ENCODE peak calls at places on chromosomes 7 and 10, in eight cellular contexts. One of them, this sample, is unnamed.

GRCh38 chr7:117249696-117250095 is 73.2 kb downstream of the WNT2 start:
- DNase-seq in activated gamma-delta T cell treated with anti-CD3 and anti-CD28 coated beads, Interleukin-2, amount 50 U/mL, for 16 hours: no peak
- DNase-seq in breast epithelium: no peak
- DNase-seq in right lobe of liver: no peak
- DNase-seq in LHCN-M2: no peak
- DNase-seq in neuronal stem cell: no peak
- DNase-seq in stimulated activated CD4-positive, alpha-beta T cell treated with anti-CD3 and anti-CD28 coated beads, TNF-alpha, amount 100 ng/mL, for 48 hours: no peak
- DNase-seq in endothelial cell of umbilical vein: no peak
- DNase-seq in this sample: no peak

GRCh38 chr7:377069-378040 is 87.4 kb downstream of the FOXL3 start:
- DNase-seq in neuronal stem cell: no peak
- DNase-seq in activated gamma-delta T cell treated with anti-CD3 and anti-CD28 coated beads, Interleukin-2, amount 50 U/mL, for 16 hours: no peak
- DNase-seq in stimulated activated CD4-positive, alpha-beta T cell treated with anti-CD3 and anti-CD28 coated beads, TNF-alpha, amount 100 ng/mL, for 48 hours: no peak
- DNase-seq in breast epithelium: peak
- DNase-seq in LHCN-M2: no peak
- DNase-seq in endothelial cell of umbilical vein: no peak
- DNase-seq in right lobe of liver: peak
- DNase-seq in this sample: peak

GRCh38 chr7:152435384-152436278 is at the start of gene KMT2C:
- DNase-seq in endothelial cell of umbilical vein: peak
- DNase-seq in neuronal stem cell: peak
- DNase-seq in breast epithelium: no peak
- DNase-seq in activated gamma-delta T cell treated with anti-CD3 and anti-CD28 coated beads, Interleukin-2, amount 50 U/mL, for 16 hours: peak
- DNase-seq in LHCN-M2: peak
- DNase-seq in stimulated activated CD4-positive, alpha-beta T cell treated with anti-CD3 and anti-CD28 coated beads, TNF-alpha, amount 100 ng/mL, for 48 hours: peak
- DNase-seq in right lobe of liver: peak
- DNase-seq in this sample: peak

GRCh38 chr7:153004341-153004740 is 244.8 kb downstream of the ACTR3B start:
- DNase-seq in neuronal stem cell: no peak
- DNase-seq in LHCN-M2: no peak
- DNase-seq in stimulated activated CD4-positive, alpha-beta T cell treated with anti-CD3 and anti-CD28 coated beads, TNF-alpha, amount 100 ng/mL, for 48 hours: no peak
- DNase-seq in activated gamma-delta T cell treated with anti-CD3 and anti-CD28 coated beads, Interleukin-2, amount 50 U/mL, for 16 hours: no peak
- DNase-seq in right lobe of liver: no peak
- DNase-seq in endothelial cell of umbilical vein: no peak
- DNase-seq in breast epithelium: no peak
- DNase-seq in this sample: no peak

GRCh38 chr7:145169908-145170307 is 334.1 kb upstream of the TPK1 start:
- DNase-seq in right lobe of liver: no peak
- DNase-seq in activated gamma-delta T cell treated with anti-CD3 and anti-CD28 coated beads, Interleukin-2, amount 50 U/mL, for 16 hours: no peak
- DNase-seq in breast epithelium: no peak
- DNase-seq in endothelial cell of umbilical vein: no peak
- DNase-seq in LHCN-M2: no peak
- DNase-seq in stimulated activated CD4-positive, alpha-beta T cell treated with anti-CD3 and anti-CD28 coated beads, TNF-alpha, amount 100 ng/mL, for 48 hours: no peak
- DNase-seq in neuronal stem cell: no peak
- DNase-seq in this sample: no peak

GRCh38 chr10:98215378-98215777 is 52.6 kb downstream of the LOXL4 start:
- DNase-seq in activated gamma-delta T cell treated with anti-CD3 and anti-CD28 coated beads, Interleukin-2, amount 50 U/mL, for 16 hours: no peak
- DNase-seq in endothelial cell of umbilical vein: no peak
- DNase-seq in stimulated activated CD4-positive, alpha-beta T cell treated with anti-CD3 and anti-CD28 coated beads, TNF-alpha, amount 100 ng/mL, for 48 hours: no peak
- DNase-seq in LHCN-M2: no peak
- DNase-seq in neuronal stem cell: no peak
- DNase-seq in right lobe of liver: no peak
- DNase-seq in breast epithelium: no peak
- DNase-seq in this sample: no peak

GRCh38 chr10:28677889-28678686 is 767 bp downstream of the BAMBI start:
- DNase-seq in right lobe of liver: peak
- DNase-seq in activated gamma-delta T cell treated with anti-CD3 and anti-CD28 coated beads, Interleukin-2, amount 50 U/mL, for 16 hours: no peak
- DNase-seq in LHCN-M2: no peak
- DNase-seq in stimulated activated CD4-positive, alpha-beta T cell treated with anti-CD3 and anti-CD28 coated beads, TNF-alpha, amount 100 ng/mL, for 48 hours: no peak
- DNase-seq in endothelial cell of umbilical vein: peak
- DNase-seq in neuronal stem cell: no peak
- DNase-seq in breast epithelium: no peak
- DNase-seq in this sample: peak

GRCh38 chr10:30436200-30436599 is 2.2 kb downstream of the MAP3K8 start:
- DNase-seq in activated gamma-delta T cell treated with anti-CD3 and anti-CD28 coated beads, Interleukin-2, amount 50 U/mL, for 16 hours: no peak
- DNase-seq in neuronal stem cell: peak
- DNase-seq in LHCN-M2: peak
- DNase-seq in right lobe of liver: no peak
- DNase-seq in stimulated activated CD4-positive, alpha-beta T cell treated with anti-CD3 and anti-CD28 coated beads, TNF-alpha, amount 100 ng/mL, for 48 hours: no peak
- DNase-seq in breast epithelium: no peak
- DNase-seq in endothelial cell of umbilical vein: peak
- DNase-seq in this sample: no peak

GRCh38 chr7:66013938-66014337 is 31.9 kb upstream of the GUSB start:
- DNase-seq in activated gamma-delta T cell treated with anti-CD3 and anti-CD28 coated beads, Interleukin-2, amount 50 U/mL, for 16 hours: no peak
- DNase-seq in right lobe of liver: no peak
- DNase-seq in breast epithelium: peak
- DNase-seq in neuronal stem cell: peak
- DNase-seq in LHCN-M2: peak
- DNase-seq in stimulated activated CD4-positive, alpha-beta T cell treated with anti-CD3 and anti-CD28 coated beads, TNF-alpha, amount 100 ng/mL, for 48 hours: no peak
- DNase-seq in endothelial cell of umbilical vein: peak
- DNase-seq in this sample: peak

GRCh38 chr10:101230185-101230917 is 1.1 kb upstream of the LBX1 start:
- DNase-seq in stimulated activated CD4-positive, alpha-beta T cell treated with anti-CD3 and anti-CD28 coated beads, TNF-alpha, amount 100 ng/mL, for 48 hours: no peak
- DNase-seq in LHCN-M2: peak
- DNase-seq in neuronal stem cell: no peak
- DNase-seq in right lobe of liver: no peak
- DNase-seq in breast epithelium: no peak
- DNase-seq in endothelial cell of umbilical vein: no peak
- DNase-seq in activated gamma-delta T cell treated with anti-CD3 and anti-CD28 coated beads, Interleukin-2, amount 50 U/mL, for 16 hours: no peak
- DNase-seq in this sample: no peak

GRCh38 chr10:126639084-126639483 is 31.4 kb downstream of the C10orf90 start:
- DNase-seq in LHCN-M2: no peak
- DNase-seq in neuronal stem cell: no peak
- DNase-seq in right lobe of liver: no peak
- DNase-seq in breast epithelium: no peak
- DNase-seq in endothelial cell of umbilical vein: no peak
- DNase-seq in activated gamma-delta T cell treated with anti-CD3 and anti-CD28 coated beads, Interleukin-2, amount 50 U/mL, for 16 hours: no peak
- DNase-seq in stimulated activated CD4-positive, alpha-beta T cell treated with anti-CD3 and anti-CD28 coated beads, TNF-alpha, amount 100 ng/mL, for 48 hours: no peak
- DNase-seq in this sample: no peak

GRCh38 chr10:80284522-80284921 is 4.9 kb downstream of the MAT1A start:
- DNase-seq in breast epithelium: no peak
- DNase-seq in right lobe of liver: no peak
- DNase-seq in LHCN-M2: no peak
- DNase-seq in activated gamma-delta T cell treated with anti-CD3 and anti-CD28 coated beads, Interleukin-2, amount 50 U/mL, for 16 hours: no peak
- DNase-seq in endothelial cell of umbilical vein: no peak
- DNase-seq in neuronal stem cell: no peak
- DNase-seq in stimulated activated CD4-positive, alpha-beta T cell treated with anti-CD3 and anti-CD28 coated beads, TNF-alpha, amount 100 ng/mL, for 48 hours: no peak
- DNase-seq in this sample: no peak

GRCh38 chr7:80060218-80060806 is 74.3 kb upstream of the GNAI1 start:
- DNase-seq in stimulated activated CD4-positive, alpha-beta T cell treated with anti-CD3 and anti-CD28 coated beads, TNF-alpha, amount 100 ng/mL, for 48 hours: no peak
- DNase-seq in activated gamma-delta T cell treated with anti-CD3 and anti-CD28 coated beads, Interleukin-2, amount 50 U/mL, for 16 hours: no peak
- DNase-seq in breast epithelium: no peak
- DNase-seq in LHCN-M2: peak
- DNase-seq in right lobe of liver: no peak
- DNase-seq in endothelial cell of umbilical vein: peak
- DNase-seq in neuronal stem cell: peak
- DNase-seq in this sample: no peak

GRCh38 chr10:69802424-69803161 is 887 bp downstream of the COL13A1 start:
- DNase-seq in neuronal stem cell: peak
- DNase-seq in LHCN-M2: peak
- DNase-seq in right lobe of liver: no peak
- DNase-seq in activated gamma-delta T cell treated with anti-CD3 and anti-CD28 coated beads, Interleukin-2, amount 50 U/mL, for 16 hours: no peak
- DNase-seq in breast epithelium: no peak
- DNase-seq in stimulated activated CD4-positive, alpha-beta T cell treated with anti-CD3 and anti-CD28 coated beads, TNF-alpha, amount 100 ng/mL, for 48 hours: no peak
- DNase-seq in endothelial cell of umbilical vein: peak
- DNase-seq in this sample: peak

GRCh38 chr7:45573636-45574470 is at the start of gene ADCY1:
- DNase-seq in endothelial cell of umbilical vein: no peak
- DNase-seq in activated gamma-delta T cell treated with anti-CD3 and anti-CD28 coated beads, Interleukin-2, amount 50 U/mL, for 16 hours: no peak
- DNase-seq in neuronal stem cell: peak
- DNase-seq in breast epithelium: no peak
- DNase-seq in right lobe of liver: no peak
- DNase-seq in stimulated activated CD4-positive, alpha-beta T cell treated with anti-CD3 and anti-CD28 coated beads, TNF-alpha, amount 100 ng/mL, for 48 hours: no peak
- DNase-seq in LHCN-M2: no peak
- DNase-seq in this sample: peak

GRCh38 chr7:100219271-100219737 is 445 bp upstream of the PVRIG start:
- DNase-seq in stimulated activated CD4-positive, alpha-beta T cell treated with anti-CD3 and anti-CD28 coated beads, TNF-alpha, amount 100 ng/mL, for 48 hours: no peak
- DNase-seq in breast epithelium: no peak
- DNase-seq in endothelial cell of umbilical vein: no peak
- DNase-seq in right lobe of liver: no peak
- DNase-seq in neuronal stem cell: no peak
- DNase-seq in LHCN-M2: no peak
- DNase-seq in activated gamma-delta T cell treated with anti-CD3 and anti-CD28 coated beads, Interleukin-2, amount 50 U/mL, for 16 hours: no peak
- DNase-seq in this sample: no peak

GRCh38 chr7:135374736-135375135 is 135.2 kb downstream of the CNOT4 start:
- DNase-seq in stimulated activated CD4-positive, alpha-beta T cell treated with anti-CD3 and anti-CD28 coated beads, TNF-alpha, amount 100 ng/mL, for 48 hours: no peak
- DNase-seq in breast epithelium: no peak
- DNase-seq in neuronal stem cell: no peak
- DNase-seq in activated gamma-delta T cell treated with anti-CD3 and anti-CD28 coated beads, Interleukin-2, amount 50 U/mL, for 16 hours: no peak
- DNase-seq in endothelial cell of umbilical vein: no peak
- DNase-seq in right lobe of liver: no peak
- DNase-seq in LHCN-M2: no peak
- DNase-seq in this sample: no peak

GRCh38 chr10:84177541-84178386 is 4.2 kb downstream of the GPR15LG start:
- DNase-seq in right lobe of liver: no peak
- DNase-seq in neuronal stem cell: no peak
- DNase-seq in LHCN-M2: no peak
- DNase-seq in breast epithelium: no peak
- DNase-seq in stimulated activated CD4-positive, alpha-beta T cell treated with anti-CD3 and anti-CD28 coated beads, TNF-alpha, amount 100 ng/mL, for 48 hours: no peak
- DNase-seq in activated gamma-delta T cell treated with anti-CD3 and anti-CD28 coated beads, Interleukin-2, amount 50 U/mL, for 16 hours: peak
- DNase-seq in endothelial cell of umbilical vein: no peak
- DNase-seq in this sample: no peak

GRCh38 chr10:24417053-24417452 is 208.1 kb downstream of the KIAA1217 start:
- DNase-seq in neuronal stem cell: no peak
- DNase-seq in activated gamma-delta T cell treated with anti-CD3 and anti-CD28 coated beads, Interleukin-2, amount 50 U/mL, for 16 hours: no peak
- DNase-seq in right lobe of liver: no peak
- DNase-seq in endothelial cell of umbilical vein: no peak
- DNase-seq in breast epithelium: no peak
- DNase-seq in LHCN-M2: no peak
- DNase-seq in stimulated activated CD4-positive, alpha-beta T cell treated with anti-CD3 and anti-CD28 coated beads, TNF-alpha, amount 100 ng/mL, for 48 hours: no peak
- DNase-seq in this sample: no peak

GRCh38 chr10:29635711-29636144 is 957 bp upstream of the SVIL start:
- DNase-seq in neuronal stem cell: no peak
- DNase-seq in right lobe of liver: no peak
- DNase-seq in LHCN-M2: no peak
- DNase-seq in activated gamma-delta T cell treated with anti-CD3 and anti-CD28 coated beads, Interleukin-2, amount 50 U/mL, for 16 hours: no peak
- DNase-seq in stimulated activated CD4-positive, alpha-beta T cell treated with anti-CD3 and anti-CD28 coated beads, TNF-alpha, amount 100 ng/mL, for 48 hours: no peak
- DNase-seq in endothelial cell of umbilical vein: peak
- DNase-seq in breast epithelium: no peak
- DNase-seq in this sample: no peak

GRCh38 chr7:78207262-78207661 is 408.7 kb downstream of the PHTF2 start:
- DNase-seq in breast epithelium: no peak
- DNase-seq in right lobe of liver: no peak
- DNase-seq in activated gamma-delta T cell treated with anti-CD3 and anti-CD28 coated beads, Interleukin-2, amount 50 U/mL, for 16 hours: no peak
- DNase-seq in endothelial cell of umbilical vein: no peak
- DNase-seq in LHCN-M2: no peak
- DNase-seq in stimulated activated CD4-positive, alpha-beta T cell treated with anti-CD3 and anti-CD28 coated beads, TNF-alpha, amount 100 ng/mL, for 48 hours: no peak
- DNase-seq in neuronal stem cell: no peak
- DNase-seq in this sample: no peak

GRCh38 chr7:51301806-51302205 is 14.8 kb downstream of the COBL start:
- DNase-seq in right lobe of liver: no peak
- DNase-seq in activated gamma-delta T cell treated with anti-CD3 and anti-CD28 coated beads, Interleukin-2, amount 50 U/mL, for 16 hours: no peak
- DNase-seq in LHCN-M2: no peak
- DNase-seq in breast epithelium: no peak
- DNase-seq in endothelial cell of umbilical vein: no peak
- DNase-seq in stimulated activated CD4-positive, alpha-beta T cell treated with anti-CD3 and anti-CD28 coated beads, TNF-alpha, amount 100 ng/mL, for 48 hours: no peak
- DNase-seq in neuronal stem cell: no peak
- DNase-seq in this sample: no peak

GRCh38 chr10:120575411-120575810 is 118.4 kb downstream of the PLPP4 start:
- DNase-seq in endothelial cell of umbilical vein: no peak
- DNase-seq in stimulated activated CD4-positive, alpha-beta T cell treated with anti-CD3 and anti-CD28 coated beads, TNF-alpha, amount 100 ng/mL, for 48 hours: no peak
- DNase-seq in neuronal stem cell: no peak
- DNase-seq in breast epithelium: no peak
- DNase-seq in LHCN-M2: no peak
- DNase-seq in activated gamma-delta T cell treated with anti-CD3 and anti-CD28 coated beads, Interleukin-2, amount 50 U/mL, for 16 hours: no peak
- DNase-seq in right lobe of liver: no peak
- DNase-seq in this sample: no peak

GRCh38 chr10:26407406-26407969 is 30.7 kb upstream of the APBB1IP start:
- DNase-seq in neuronal stem cell: no peak
- DNase-seq in endothelial cell of umbilical vein: no peak
- DNase-seq in stimulated activated CD4-positive, alpha-beta T cell treated with anti-CD3 and anti-CD28 coated beads, TNF-alpha, amount 100 ng/mL, for 48 hours: no peak
- DNase-seq in activated gamma-delta T cell treated with anti-CD3 and anti-CD28 coated beads, Interleukin-2, amount 50 U/mL, for 16 hours: no peak
- DNase-seq in breast epithelium: no peak
- DNase-seq in LHCN-M2: no peak
- DNase-seq in right lobe of liver: no peak
- DNase-seq in this sample: no peak

GRCh38 chr7:139358541-139359365 is 941 bp upstream of the LUC7L2 start:
- DNase-seq in breast epithelium: no peak
- DNase-seq in neuronal stem cell: no peak
- DNase-seq in stimulated activated CD4-positive, alpha-beta T cell treated with anti-CD3 and anti-CD28 coated beads, TNF-alpha, amount 100 ng/mL, for 48 hours: peak
- DNase-seq in right lobe of liver: no peak
- DNase-seq in LHCN-M2: peak
- DNase-seq in activated gamma-delta T cell treated with anti-CD3 and anti-CD28 coated beads, Interleukin-2, amount 50 U/mL, for 16 hours: no peak
- DNase-seq in endothelial cell of umbilical vein: peak
- DNase-seq in this sample: no peak

GRCh38 chr7:108454674-108455523 is 1.3 kb downstream of the NRCAM start:
- DNase-seq in stimulated activated CD4-positive, alpha-beta T cell treated with anti-CD3 and anti-CD28 coated beads, TNF-alpha, amount 100 ng/mL, for 48 hours: no peak
- DNase-seq in LHCN-M2: peak
- DNase-seq in right lobe of liver: no peak
- DNase-seq in endothelial cell of umbilical vein: peak
- DNase-seq in activated gamma-delta T cell treated with anti-CD3 and anti-CD28 coated beads, Interleukin-2, amount 50 U/mL, for 16 hours: no peak
- DNase-seq in neuronal stem cell: no peak
- DNase-seq in breast epithelium: no peak
- DNase-seq in this sample: no peak

GRCh38 chr10:101694056-101694673 is 805 bp downstream of the FBXW4 start:
- DNase-seq in breast epithelium: peak
- DNase-seq in activated gamma-delta T cell treated with anti-CD3 and anti-CD28 coated beads, Interleukin-2, amount 50 U/mL, for 16 hours: peak
- DNase-seq in neuronal stem cell: peak
- DNase-seq in LHCN-M2: peak
- DNase-seq in right lobe of liver: peak
- DNase-seq in endothelial cell of umbilical vein: peak
- DNase-seq in stimulated activated CD4-positive, alpha-beta T cell treated with anti-CD3 and anti-CD28 coated beads, TNF-alpha, amount 100 ng/mL, for 48 hours: peak
- DNase-seq in this sample: peak